ENCODE peak calls at places on chromosomes 2 and 18, in four cellular contexts. F is epithelial cell of esophagus, G is adrenal gland, K is BJ. I is an unnamed sample.
A peak's percentile ranks its signal among the peaks of the same experiment; 100 is the strongest.

GRCh38 chr2:23549051-23549450 is 164.1 kb downstream of the KLHL29 start:
- DNase-seq in F (no peak), G (no peak), K (no peak), I (no peak)

GRCh38 chr2:8337321-8337720 is 344.5 kb upstream of the ID2 start:
- DNase-seq in F (no peak), G (no peak), K (no peak), I (no peak)

GRCh38 chr2:1766400-1766799 is 22.1 kb upstream of the PXDN start:
- DNase-seq in F (no peak), G (no peak), K (no peak), I (no peak)

GRCh38 chr2:7627587-7627986 is 710.4 kb downstream of the RNF144A start:
- DNase-seq in F (peak; percentile 3), G (no peak), K (no peak), I (peak; percentile 11)

GRCh38 chr18:49534846-49535601 is 26.8 kb upstream of the LIPG start:
- DNase-seq in F (no peak), G (no peak), K (no peak), I (no peak)

GRCh38 chr2:9333591-9334171 is 89.6 kb downstream of the ITGB1BP1 start:
- DNase-seq in F (peak; percentile 90), G (peak; percentile 75), K (peak; percentile 28), I (peak; percentile 63)

GRCh38 chr2:139759000-139759505 is 978.9 kb upstream of the NXPH2 start:
- DNase-seq in F (no peak), G (no peak), K (no peak), I (no peak)

GRCh38 chr2:152694161-152694661 is 23.1 kb downstream of the PRPF40A start:
- DNase-seq in F (peak; percentile 11), G (peak; percentile 59), K (no peak), I (no peak)

GRCh38 chr2:116510117-116510671 is 1304.3 kb upstream of the DDX18 start:
- DNase-seq in F (peak; percentile 30), G (no peak), K (no peak), I (no peak)

GRCh38 chr2:91477731-91478672 is 2786.5 kb downstream of the RPIA start:
- DNase-seq in F (no peak), G (peak; percentile 32), K (no peak), I (no peak)

GRCh38 chr2:158774663-158775062 is 20.5 kb upstream of the DAPL1 start:
- DNase-seq in F (no peak), G (peak; percentile 55), K (no peak), I (no peak)

GRCh38 chr2:205712983-205713531 is 30.8 kb downstream of the NRP2 start:
- DNase-seq in F (peak; percentile 34), G (peak; percentile 66), K (no peak), I (no peak)

GRCh38 chr18:14122099-14122498 is 10.1 kb downstream of the ZNF519 start:
- DNase-seq in F (no peak), G (no peak), K (no peak), I (no peak)

GRCh38 chr18:41532344-41533086 is 422.5 kb upstream of the PIK3C3 start:
- DNase-seq in F (peak; percentile 20), G (no peak), K (no peak), I (no peak)

GRCh38 chr2:196259507-196260481 is 88.4 kb upstream of the STK17B start:
- DNase-seq in F (peak; percentile 89), G (peak; percentile 58), K (no peak), I (no peak)

GRCh38 chr2:168465594-168465993 is 9.5 kb downstream of the CERS6 start:
- DNase-seq in F (no peak), G (no peak), K (no peak), I (no peak)

GRCh38 chr2:60492550-60492949 is 60.9 kb downstream of the BCL11A start:
- DNase-seq in F (no peak), G (no peak), K (no peak), I (no peak)

GRCh38 chr2:188898261-188898660 is 75.9 kb upstream of the COL3A1 start:
- DNase-seq in F (no peak), G (no peak), K (peak; percentile 62), I (no peak)

GRCh38 chr2:31877008-31877407 is 133.8 kb downstream of the MEMO1 start:
- DNase-seq in F (peak; percentile 11), G (no peak), K (no peak), I (no peak)

GRCh38 chr2:133674433-133675331 is 106.4 kb upstream of the NCKAP5 start:
- DNase-seq in F (peak; percentile 58), G (peak; percentile 13), K (peak; percentile 67), I (peak; percentile 7)

GRCh38 chr2:120238728-120239487 is 13.7 kb upstream of the RALB start:
- DNase-seq in F (peak; percentile 87), G (peak; percentile 94), K (no peak), I (no peak)

GRCh38 chr18:33837191-33837590 is 259.2 kb downstream of the ASXL3 start:
- DNase-seq in F (peak; percentile 5), G (no peak), K (no peak), I (no peak)

GRCh38 chr2:238458641-238459040 is 31.9 kb downstream of the ASB1 start:
- DNase-seq in F (no peak), G (no peak), K (no peak), I (no peak)

GRCh38 chr18:58117685-58118403 is 73.8 kb downstream of the NEDD4L start:
- DNase-seq in F (peak; percentile 91), G (peak; percentile 86), K (no peak), I (peak; percentile 81)

GRCh38 chr2:127174176-127174575 is 45.9 kb downstream of the CYP27C1 start:
- DNase-seq in F (no peak), G (peak; percentile 41), K (no peak), I (no peak)

GRCh38 chr2:152343426-152343825 is 8.5 kb downstream of the FMNL2 start:
- DNase-seq in F (no peak), G (no peak), K (no peak), I (no peak)

GRCh38 chr2:234488913-234489451 is 7.9 kb downstream of the ARL4C start:
- DNase-seq in F (no peak), G (no peak), K (no peak), I (no peak)

GRCh38 chr2:218343591-218343990 is 13.1 kb upstream of the CATIP start:
- DNase-seq in F (peak; percentile 25), G (no peak), K (no peak), I (no peak)

GRCh38 chr2:163345795-163346573 is 389.8 kb downstream of the FIGN start:
- DNase-seq in F (peak; percentile 64), G (no peak), K (no peak), I (no peak)

GRCh38 chr2:31523871-31524492 is 56.8 kb downstream of the SRD5A2 start:
- DNase-seq in F (peak; percentile 61), G (peak; percentile 65), K (no peak), I (peak; percentile 43)

GRCh38 chr18:47997338-47997780 is 66.9 kb upstream of the SMAD2 start:
- DNase-seq in F (no peak), G (no peak), K (no peak), I (no peak)